ENCODE peak calls at places on chromosomes 6 and 20, in nine cellular contexts. A is foreskin fibroblast, F is uterus, H is Peyer's patch, R is IMR-90, B is kidney, D is hepatocyte, Z is sigmoid colon, Y is bronchial epithelial cell. T is an unnamed sample.

GRCh38 chr20:44074252-44075151 is 112.5 kb downstream of the JPH2 start:
- DNase-seq in A (peak), F (peak), H (no peak), R (peak), B (peak), D (no peak), Z (no peak), Y (peak), T (peak)

GRCh38 chr6:168640738-168641137 is 199.8 kb downstream of the SMOC2 start:
- DNase-seq in A (no peak), F (peak), H (no peak), R (no peak), B (no peak), D (no peak), Z (peak), Y (no peak), T (no peak)

GRCh38 chr20:605237-605636 is 4.9 kb downstream of the TCF15 start:
- DNase-seq in A (no peak), F (no peak), H (no peak), R (no peak), B (no peak), D (no peak), Z (no peak), Y (no peak), T (no peak)

GRCh38 chr20:19969106-19969505 is 48.1 kb upstream of the NAA20 start:
- DNase-seq in A (no peak), F (no peak), H (no peak), R (no peak), B (no peak), D (no peak), Z (no peak), Y (no peak), T (no peak)

GRCh38 chr6:64012351-64013060 is 376.9 kb downstream of the PHF3 start:
- DNase-seq in A (no peak), F (no peak), H (peak), R (peak), B (no peak), D (peak), Z (no peak), Y (peak), T (peak)

GRCh38 chr6:135306740-135307420 is 125.8 kb downstream of the MYB start:
- DNase-seq in A (no peak), F (no peak), H (no peak), R (no peak), B (no peak), D (no peak), Z (no peak), Y (no peak), T (no peak)

GRCh38 chr6:16770701-16771569 is 9.7 kb upstream of the ATXN1 start:
- DNase-seq in A (peak), F (peak), H (peak), R (peak), B (peak), D (peak), Z (peak), Y (peak), T (peak)

GRCh38 chr20:41352106-41352505 is 11.5 kb downstream of the LPIN3 start:
- DNase-seq in A (no peak), F (no peak), H (no peak), R (no peak), B (no peak), D (no peak), Z (no peak), Y (no peak), T (no peak)

GRCh38 chr6:11366183-11366933 is 133.9 kb upstream of the NEDD9 start:
- DNase-seq in A (no peak), F (no peak), H (no peak), R (no peak), B (no peak), D (no peak), Z (no peak), Y (no peak), T (no peak)

GRCh38 chr20:40294175-40294574 is 394.9 kb downstream of the MAFB start:
- DNase-seq in A (no peak), F (no peak), H (no peak), R (no peak), B (no peak), D (no peak), Z (no peak), Y (no peak), T (no peak)

GRCh38 chr6:107543088-107543487 is 53.2 kb downstream of the SOBP start:
- DNase-seq in A (no peak), F (no peak), H (no peak), R (no peak), B (no peak), D (no peak), Z (peak), Y (no peak), T (no peak)

GRCh38 chr6:106069478-106069877 is 16.7 kb upstream of the PRDM1 start:
- DNase-seq in A (peak), F (no peak), H (no peak), R (peak), B (no peak), D (peak), Z (no peak), Y (peak), T (peak)

GRCh38 chr6:34562861-34563512 is 6.9 kb upstream of the SPDEF start:
- DNase-seq in A (no peak), F (no peak), H (no peak), R (no peak), B (no peak), D (no peak), Z (no peak), Y (no peak), T (no peak)

GRCh38 chr20:18666803-18667460 is 79.1 kb downstream of the DTD1 start:
- DNase-seq in A (no peak), F (peak), H (no peak), R (no peak), B (no peak), D (no peak), Z (no peak), Y (no peak), T (no peak)

GRCh38 chr6:32843321-32843978 is 397 bp downstream of the PSMB8 start:
- DNase-seq in A (peak), F (no peak), H (peak), R (no peak), B (peak), D (no peak), Z (no peak), Y (no peak), T (no peak)

GRCh38 chr6:145139451-145139850 is 595.9 kb downstream of the EPM2A start:
- DNase-seq in A (peak), F (no peak), H (no peak), R (peak), B (no peak), D (peak), Z (no peak), Y (no peak), T (no peak)

GRCh38 chr20:46767127-46767761 is 57.8 kb downstream of the SLC2A10 start:
- DNase-seq in A (peak), F (no peak), H (peak), R (peak), B (no peak), D (peak), Z (no peak), Y (peak), T (no peak)

GRCh38 chr6:39084506-39084905 is 30.5 kb downstream of the SAYSD1 start:
- DNase-seq in A (no peak), F (no peak), H (peak), R (no peak), B (no peak), D (no peak), Z (no peak), Y (no peak), T (no peak)

GRCh38 chr20:37528442-37529213 is 952 bp upstream of the BLCAP start:
- DNase-seq in A (no peak), F (no peak), H (peak), R (no peak), B (no peak), D (no peak), Z (no peak), Y (peak), T (no peak)
- TF ChIP-seq CTCF in A (no peak), F (no peak), H (no peak), R (no peak), B (no peak), D (no peak), Z (no peak), Y (no peak), T (no peak)

GRCh38 chr20:56426026-56426425 is 14.0 kb downstream of the CASS4 start:
- DNase-seq in A (no peak), F (no peak), H (no peak), R (no peak), B (no peak), D (no peak), Z (no peak), Y (no peak), T (no peak)

GRCh38 chr20:56422824-56423189 is 10.7 kb downstream of the CASS4 start:
- DNase-seq in A (no peak), F (no peak), H (no peak), R (peak), B (no peak), D (no peak), Z (no peak), Y (no peak), T (peak)

GRCh38 chr20:56426926-56427325 is 14.9 kb downstream of the CASS4 start:
- DNase-seq in A (no peak), F (no peak), H (no peak), R (no peak), B (no peak), D (no peak), Z (no peak), Y (no peak), T (no peak)

GRCh38 chr20:56422131-56422823 is 10.2 kb downstream of the CASS4 start:
- DNase-seq in A (peak), F (no peak), H (no peak), R (peak), B (no peak), D (no peak), Z (no peak), Y (peak), T (peak)

GRCh38 chr20:56424931-56425330 is 12.9 kb downstream of the CASS4 start:
- DNase-seq in A (no peak), F (no peak), H (no peak), R (no peak), B (no peak), D (no peak), Z (no peak), Y (no peak), T (no peak)
- TF ChIP-seq CTCF in A (no peak), F (no peak), H (no peak), R (no peak), B (no peak), D (no peak), Z (no peak), Y (no peak), T (no peak)

GRCh38 chr20:10665027-10665561 is 8.7 kb downstream of the JAG1 start:
- DNase-seq in A (no peak), F (no peak), H (no peak), R (peak), B (no peak), D (no peak), Z (no peak), Y (peak), T (no peak)
- TF ChIP-seq CTCF in A (no peak), F (no peak), H (no peak), R (no peak), B (no peak), D (no peak), Z (no peak), Y (no peak), T (no peak)

GRCh38 chr6:70842541-70842940 is 114.3 kb downstream of the B3GAT2 start:
- DNase-seq in A (no peak), F (no peak), H (no peak), R (no peak), B (no peak), D (no peak), Z (no peak), Y (no peak), T (no peak)

GRCh38 chr6:70844301-70844700 is 112.6 kb downstream of the B3GAT2 start:
- DNase-seq in A (no peak), F (no peak), H (no peak), R (no peak), B (no peak), D (no peak), Z (no peak), Y (no peak), T (no peak)

GRCh38 chr6:70841115-70841514 is 115.7 kb downstream of the B3GAT2 start:
- DNase-seq in A (peak), F (no peak), H (no peak), R (no peak), B (no peak), D (no peak), Z (no peak), Y (no peak), T (no peak)

GRCh38 chr6:70846207-70846835 is 110.5 kb downstream of the B3GAT2 start:
- DNase-seq in A (no peak), F (no peak), H (no peak), R (no peak), B (peak), D (no peak), Z (no peak), Y (no peak), T (no peak)

DNA sequence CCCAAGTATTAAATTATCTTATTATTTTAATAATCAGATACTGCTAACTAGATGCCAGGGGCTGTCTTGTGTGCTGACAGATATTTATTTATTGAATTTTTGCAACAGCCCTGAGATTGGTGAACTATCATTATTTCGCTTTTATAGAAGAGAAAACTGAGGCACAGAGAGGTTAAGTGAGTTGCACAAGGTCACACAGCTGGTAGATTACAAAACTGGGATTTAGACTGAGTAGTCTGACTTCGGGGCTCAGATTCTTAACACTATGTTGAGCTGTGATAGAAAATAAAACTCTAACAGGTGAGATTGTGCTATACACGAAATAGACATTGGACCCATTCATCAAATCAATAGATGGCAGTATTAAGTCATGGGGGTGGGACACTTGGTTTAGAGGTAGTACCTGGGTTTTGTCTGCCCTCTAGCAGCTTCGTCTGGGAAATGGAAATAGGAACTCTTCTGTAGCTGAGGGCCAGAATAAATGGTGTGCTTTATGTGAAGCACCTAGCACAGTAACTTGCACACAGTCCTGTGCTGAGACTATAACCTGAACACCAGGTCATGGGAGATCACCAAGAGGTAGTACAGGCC is 113.4 kb downstream of the B3GAT2 start:
- DNase-seq in A (no peak), F (no peak), H (no peak), R (no peak), B (no peak), D (no peak), Z (no peak), Y (no peak), T (no peak)
- TF ChIP-seq CTCF in A (no peak), F (no peak), H (no peak), R (no peak), B (no peak), D (no peak), Z (no peak), Y (no peak), T (no peak)

GRCh38 chr6:81465859-81466258 is 286.6 kb downstream of the TENT5A start:
- DNase-seq in A (peak), F (no peak), H (no peak), R (peak), B (no peak), D (peak), Z (no peak), Y (peak), T (peak)
- TF ChIP-seq CTCF in A (peak), F (no peak), H (peak), R (peak), B (no peak), D (peak), Z (peak), Y (peak), T (peak)

GRCh38 chr6:149317656-149318571 is at the start of gene TAB2:
- DNase-seq in A (peak), F (peak), H (peak), R (no peak), B (peak), D (peak), Z (peak), Y (no peak), T (no peak)
- TF ChIP-seq CTCF in A (no peak), F (no peak), H (no peak), R (no peak), B (no peak), D (no peak), Z (no peak), Y (no peak), T (no peak)

GRCh38 chr6:44043479-44044153 is 83.6 kb downstream of the MRPL14 start:
- DNase-seq in A (no peak), F (no peak), H (no peak), R (peak), B (peak), D (no peak), Z (no peak), Y (no peak), T (no peak)
- TF ChIP-seq CTCF in A (no peak), F (no peak), H (no peak), R (no peak), B (no peak), D (no peak), Z (no peak), Y (no peak), T (no peak)

GRCh38 chr20:36478137-36478905 is 63.0 kb upstream of the MYL9 start:
- DNase-seq in A (no peak), F (no peak), H (no peak), R (peak), B (no peak), D (no peak), Z (no peak), Y (no peak), T (peak)
- TF ChIP-seq CTCF in A (no peak), F (no peak), H (no peak), R (no peak), B (no peak), D (no peak), Z (no peak), Y (no peak), T (peak)

DNA sequence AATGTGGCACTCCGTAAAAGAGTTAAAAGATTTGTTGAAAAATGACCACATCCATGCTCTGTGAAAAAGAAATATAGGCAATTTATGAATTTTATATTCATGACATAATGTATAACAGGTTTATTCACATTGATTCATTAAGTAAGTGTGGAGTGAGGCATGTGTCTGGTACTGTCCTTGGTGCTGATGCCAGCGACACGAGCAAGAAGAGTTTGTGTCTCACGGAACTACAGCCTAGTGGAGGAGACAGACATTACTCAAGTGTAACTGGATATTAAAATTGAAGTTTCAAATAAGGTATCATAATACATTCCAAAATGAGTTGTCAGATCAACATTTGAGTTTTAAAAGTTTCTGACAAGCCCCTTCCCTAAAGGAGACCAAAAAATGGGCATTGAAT is 158.2 kb upstream of the PRND start:
- DNase-seq in A (peak), F (no peak), H (no peak), R (peak), B (no peak), D (peak), Z (no peak), Y (peak), T (peak)
- TF ChIP-seq CTCF in A (peak), F (no peak), H (no peak), R (peak), B (no peak), D (no peak), Z (no peak), Y (peak), T (peak)

GRCh38 chr20:2757969-2758368 is 42.5 kb downstream of the CPXM1 start:
- DNase-seq in A (no peak), F (no peak), H (no peak), R (no peak), B (no peak), D (no peak), Z (no peak), Y (no peak), T (no peak)

GRCh38 chr20:2754426-2754825 is 46.0 kb downstream of the CPXM1 start:
- DNase-seq in A (no peak), F (no peak), H (no peak), R (no peak), B (no peak), D (no peak), Z (peak), Y (no peak), T (no peak)

GRCh38 chr20:2757001-2757400 is 43.4 kb downstream of the CPXM1 start:
- DNase-seq in A (no peak), F (no peak), H (peak), R (no peak), B (no peak), D (no peak), Z (no peak), Y (no peak), T (no peak)

GRCh38 chr20:2755451-2756055 is 44.9 kb downstream of the CPXM1 start:
- DNase-seq in A (no peak), F (no peak), H (peak), R (no peak), B (no peak), D (no peak), Z (peak), Y (no peak), T (no peak)

DNA sequence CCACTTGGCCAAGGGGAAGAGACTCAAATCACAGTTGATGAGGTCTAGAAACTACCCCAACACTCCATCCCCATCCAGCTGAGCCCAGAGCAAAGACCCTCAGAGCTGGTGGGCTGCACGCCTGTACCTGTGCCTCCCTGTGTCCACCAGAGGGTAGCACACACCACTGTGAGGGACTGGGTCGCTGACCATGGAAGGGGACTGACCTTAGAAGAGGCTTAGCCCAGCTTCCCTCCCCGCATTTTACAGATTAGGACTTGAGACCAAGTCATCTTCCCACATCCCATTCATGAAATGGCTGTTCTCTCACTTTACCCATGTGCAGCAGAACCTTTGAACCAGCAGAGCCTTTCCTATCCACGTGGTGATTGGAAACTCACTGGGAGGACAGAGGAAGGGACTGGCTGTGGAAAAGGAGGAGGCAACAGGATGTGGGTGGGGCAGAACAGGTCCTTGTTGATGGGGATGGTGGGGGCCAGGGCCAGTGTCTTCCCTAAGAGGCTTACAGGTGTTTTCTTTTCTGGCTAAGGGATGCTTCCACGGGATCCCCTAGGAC is 44.3 kb downstream of the CPXM1 start:
- DNase-seq in A (peak), F (no peak), H (peak), R (peak), B (no peak), D (peak), Z (peak), Y (no peak), T (peak)
- TF ChIP-seq CTCF in A (peak), F (peak), H (no peak), R (peak), B (peak), D (peak), Z (no peak), Y (peak), T (peak)